ENCODE peak calls at places on chromosomes 5 and 9, in five cellular contexts. S, L, X, Y and C are unnamed samples.

GRCh38 chr5:40490464-40491083 is 189.1 kb upstream of the PTGER4 start:
- DNase-seq in S (no peak), L (no peak), X (no peak), Y (no peak), C (no peak)

GRCh38 chr9:74953235-74953741 is 576 bp upstream of the C9orf40 start:
- DNase-seq in S (no peak), L (no peak), X (no peak), Y (no peak), C (no peak)

GRCh38 chr9:31674264-31674663 is 710.2 kb upstream of the ACO1 start:
- DNase-seq in S (no peak), L (peak; percentile 5), X (no peak), Y (no peak), C (no peak)

GRCh38 chr5:172765766-172766286 is 5.2 kb downstream of the DUSP1 start:
- DNase-seq in S (no peak), L (no peak), X (no peak), Y (peak; percentile 85), C (no peak)

GRCh38 chr5:151023651-151024050 is 3.3 kb downstream of the GPX3 start:
- DNase-seq in S (no peak), L (peak; percentile 78), X (peak; percentile 15), Y (peak; percentile 87), C (no peak)

GRCh38 chr9:108185613-108186012 is 670.2 kb downstream of the ACTL7B start:
- DNase-seq in S (no peak), L (no peak), X (no peak), Y (no peak), C (no peak)

GRCh38 chr5:140114341-140115185 is 654 bp downstream of the PURA start:
- DNase-seq in S (peak; percentile 46), L (peak; percentile 56), X (no peak), Y (peak; percentile 71), C (peak; percentile 90)

GRCh38 chr5:139369181-139369580 is 13.9 kb downstream of the SLC23A1 start:
- DNase-seq in S (no peak), L (peak; percentile 35), X (no peak), Y (no peak), C (no peak)

GRCh38 chr5:5353681-5354080 is 68.8 kb upstream of the ICE1 start:
- DNase-seq in S (no peak), L (no peak), X (no peak), Y (no peak), C (no peak)

GRCh38 chr9:107251756-107252322 is 31.2 kb upstream of the RAD23B start:
- DNase-seq in S (no peak), L (no peak), X (no peak), Y (peak; percentile 86), C (no peak)

GRCh38 chr5:98604301-98604700 is 169.2 kb upstream of the RGMB start:
- DNase-seq in S (no peak), L (no peak), X (no peak), Y (no peak), C (no peak)

GRCh38 chr5:173535166-173535975 is 81.1 kb downstream of the BOD1 start:
- DNase-seq in S (no peak), L (no peak), X (peak; percentile 40), Y (peak; percentile 24), C (no peak)

GRCh38 chr5:80985600-80986228 is 25.6 kb downstream of the RASGRF2 start:
- DNase-seq in S (no peak), L (peak; percentile 26), X (no peak), Y (peak; percentile 18), C (no peak)

GRCh38 chr5:113161806-113162205 is 185.2 kb downstream of the DCP2 start:
- DNase-seq in S (no peak), L (no peak), X (no peak), Y (no peak), C (no peak)

GRCh38 chr5:2134543-2135299 is 252.0 kb upstream of the IRX4 start:
- DNase-seq in S (no peak), L (peak; percentile 21), X (no peak), Y (no peak), C (no peak)

GRCh38 chr5:124236366-124237231 is 509.8 kb downstream of the ZNF608 start:
- DNase-seq in S (no peak), L (no peak), X (no peak), Y (peak; percentile 36), C (no peak)

GRCh38 chr5:173868096-173868879 is 19.9 kb upstream of the CPEB4 start:
- DNase-seq in S (no peak), L (peak; percentile 89), X (peak; percentile 96), Y (peak; percentile 71), C (no peak)

GRCh38 chr5:168940712-168941111 is 360.2 kb downstream of the SLIT3 start:
- DNase-seq in S (no peak), L (no peak), X (no peak), Y (no peak), C (no peak)

GRCh38 chr9:125338929-125339328 is 77.3 kb downstream of the GAPVD1 start:
- DNase-seq in S (no peak), L (no peak), X (no peak), Y (peak; percentile 2), C (no peak)

GRCh38 chr5:127028822-127029457 is 1.4 kb downstream of the MARCHF3 start:
- DNase-seq in S (no peak), L (no peak), X (no peak), Y (peak; percentile 13), C (no peak)

GRCh38 chr9:129665008-129665771 is at the start of gene PRRX2:
- DNase-seq in S (no peak), L (no peak), X (no peak), Y (peak; percentile 34), C (no peak)

GRCh38 chr9:133238272-133238850 is 29.3 kb upstream of the OBP2B start:
- DNase-seq in S (peak; percentile 80), L (no peak), X (no peak), Y (peak; percentile 90), C (no peak)

GRCh38 chr5:176416123-176416924 is at the start of gene CLTB:
- DNase-seq in S (peak; percentile 91), L (peak; percentile 79), X (peak; percentile 79), Y (peak; percentile 89), C (peak; percentile 95)

GRCh38 chr5:154118832-154119442 is 71.6 kb upstream of the GALNT10 start:
- DNase-seq in S (no peak), L (peak; percentile 53), X (peak; percentile 83), Y (no peak), C (no peak)